ENCODE peak calls at places on chromosomes 2 and 18, in eight cellular contexts. S, I, E, J, C, B, Z and T are unnamed samples.

GRCh38 chr18:31723639-31723997 is 37.1 kb downstream of the SLC25A52 start:
- DNase-seq in S (no peak), I (no peak), E (no peak), J (no peak), C (no peak), B (no peak), Z (no peak), T (no peak)

GRCh38 chr18:8616026-8616401 is 6.8 kb downstream of the RAB12 start:
- DNase-seq in S (no peak), I (no peak), E (no peak), J (no peak), C (no peak), B (no peak), Z (peak; percentile 46), T (no peak)

GRCh38 chr2:109247812-109248211 is 118.8 kb downstream of the SH3RF3 start:
- DNase-seq in S (no peak), I (no peak), E (no peak), J (peak; percentile 14), C (no peak), B (no peak), Z (no peak), T (no peak)

GRCh38 chr2:98917031-98917459 is 19.0 kb downstream of the CRACDL start:
- DNase-seq in S (no peak), I (peak; percentile 83), E (peak; percentile 82), J (peak; percentile 69), C (no peak), B (no peak), Z (peak; percentile 61), T (peak; percentile 70)

GRCh38 chr18:28115149-28115550 is 61.8 kb downstream of the CDH2 start:
- DNase-seq in S (no peak), I (peak; percentile 64), E (peak; percentile 97), J (peak; percentile 82), C (no peak), B (no peak), Z (peak; percentile 99), T (peak; percentile 18)

GRCh38 chr2:85394976-85395375 is 15.2 kb downstream of the CAPG start:
- DNase-seq in S (no peak), I (no peak), E (no peak), J (no peak), C (no peak), B (no peak), Z (no peak), T (no peak)

GRCh38 chr2:28765316-28765715 is 13.7 kb downstream of the PPP1CB start:
- DNase-seq in S (no peak), I (no peak), E (peak; percentile 78), J (no peak), C (no peak), B (no peak), Z (no peak), T (no peak)

GRCh38 chr2:206079699-206080465 is 6.1 kb downstream of the INO80D start:
- DNase-seq in S (no peak), I (no peak), E (no peak), J (no peak), C (no peak), B (no peak), Z (no peak), T (no peak)

GRCh38 chr2:126866451-126866850 is 32.2 kb upstream of the TEX51 start:
- DNase-seq in S (no peak), I (no peak), E (no peak), J (no peak), C (no peak), B (no peak), Z (no peak), T (no peak)